ENCODE peak calls at places on chromosomes 13 and 19, in ten cellular contexts. C, F, E, K, I, X, A, M, Y and B are unnamed samples.
A peak's percentile ranks its signal among the peaks of the same experiment; 100 is the strongest.

GRCh38 chr13:23618341-23618740 is 48.1 kb downstream of the TNFRSF19 start:
- DNase-seq in C (no peak), F (no peak), E (no peak), K (no peak), I (no peak), X (peak; percentile 21), A (no peak), M (peak; percentile 99), Y (no peak), B (peak; percentile 94)

GRCh38 chr19:8324186-8325050 is 3.1 kb downstream of the RPS28 start:
- DNase-seq in C (no peak), F (no peak), E (peak; percentile 61), K (peak; percentile 68), I (no peak), X (no peak), A (no peak), M (no peak), Y (no peak), B (peak; percentile 42)

GRCh38 chr19:2475018-2475701 is 767 bp upstream of the GADD45B start:
- DNase-seq in C (peak; percentile 39), F (peak; percentile 65), E (peak; percentile 62), K (peak; percentile 65), I (peak; percentile 75), X (no peak), A (no peak), M (peak; percentile 58), Y (peak; percentile 93), B (peak; percentile 80)

GRCh38 chr13:44404261-44405139 is 30.9 kb downstream of the SERP2 start:
- DNase-seq in C (no peak), F (peak; percentile 50), E (no peak), K (no peak), I (no peak), X (no peak), A (no peak), M (no peak), Y (no peak), B (no peak)

GRCh38 chr19:6271721-6272410 is 7.9 kb downstream of the MLLT1 start:
- DNase-seq in C (peak; percentile 64), F (peak; percentile 68), E (peak; percentile 90), K (no peak), I (peak; percentile 72), X (no peak), A (peak; percentile 46), M (no peak), Y (peak; percentile 90), B (peak; percentile 82)

GRCh38 chr13:41680900-41681299 is 223.6 kb downstream of the RGCC start:
- DNase-seq in C (no peak), F (no peak), E (no peak), K (no peak), I (no peak), X (no peak), A (no peak), M (no peak), Y (no peak), B (no peak)

GRCh38 chr13:100514788-100515409 is 73.7 kb downstream of the GGACT start:
- DNase-seq in C (peak; percentile 58), F (peak; percentile 80), E (peak; percentile 67), K (peak; percentile 80), I (peak; percentile 90), X (peak; percentile 89), A (peak; percentile 86), M (peak; percentile 77), Y (no peak), B (peak; percentile 92)

GRCh38 chr19:46601318-46602224 is at the start of gene CALM3:
- DNase-seq in C (no peak), F (no peak), E (peak; percentile 20), K (peak; percentile 65), I (no peak), X (no peak), A (no peak), M (no peak), Y (peak; percentile 81), B (no peak)

GRCh38 chr13:95704510-95704909 is 27.6 kb downstream of the DNAJC3 start:
- DNase-seq in C (no peak), F (no peak), E (no peak), K (no peak), I (no peak), X (peak; percentile 13), A (no peak), M (peak; percentile 4), Y (no peak), B (no peak)

GRCh38 chr19:3111586-3112247 is 17.6 kb downstream of the GNA11 start:
- DNase-seq in C (no peak), F (no peak), E (no peak), K (no peak), I (no peak), X (no peak), A (no peak), M (no peak), Y (no peak), B (no peak)

GRCh38 chr19:35712910-35713845 is 4.6 kb upstream of the KMT2B start:
- DNase-seq in C (no peak), F (no peak), E (no peak), K (no peak), I (peak; percentile 86), X (no peak), A (no peak), M (no peak), Y (no peak), B (no peak)

GRCh38 chr13:41608111-41608510 is 150.8 kb downstream of the RGCC start:
- DNase-seq in C (no peak), F (no peak), E (no peak), K (no peak), I (no peak), X (no peak), A (no peak), M (no peak), Y (no peak), B (peak; percentile 62)

GRCh38 chr19:54421521-54421920 is 6.3 kb downstream of the TTYH1 start:
- DNase-seq in C (no peak), F (no peak), E (no peak), K (no peak), I (no peak), X (no peak), A (no peak), M (no peak), Y (no peak), B (no peak)

GRCh38 chr19:43316591-43317319 is 36.7 kb upstream of the CD177 start:
- DNase-seq in C (no peak), F (peak; percentile 60), E (no peak), K (peak; percentile 4), I (no peak), X (peak; percentile 32), A (peak; percentile 88), M (no peak), Y (peak; percentile 39), B (peak; percentile 37)

GRCh38 chr19:15365264-15365663 is 14.3 kb downstream of the AKAP8 start:
- DNase-seq in C (no peak), F (no peak), E (no peak), K (no peak), I (no peak), X (no peak), A (no peak), M (no peak), Y (no peak), B (no peak)

GRCh38 chr13:33846306-33847062 is 28.5 kb downstream of the RFC3 start:
- DNase-seq in C (no peak), F (no peak), E (no peak), K (no peak), I (no peak), X (no peak), A (no peak), M (no peak), Y (no peak), B (no peak)

GRCh38 chr19:12997225-12997966 is 2.1 kb downstream of the NFIX start:
- DNase-seq in C (no peak), F (no peak), E (no peak), K (no peak), I (no peak), X (no peak), A (no peak), M (no peak), Y (peak; percentile 75), B (no peak)
- H3K4me3 ChIP-seq in C (peak overlapping the region; percentile 80), F (peak overlapping the region; percentile 79), E (peak overlapping the region; percentile 65), K (no peak overlapping the region), I (peak overlapping the region; percentile 72), X (no peak overlapping the region), A (no peak overlapping the region), M (no peak overlapping the region), Y (no peak overlapping the region), B (peak overlapping the region; percentile 82)

GRCh38 chr19:40893112-40893511 is 11.1 kb upstream of the CYP2A7 start:
- DNase-seq in C (no peak), F (no peak), E (no peak), K (no peak), I (no peak), X (no peak), A (no peak), M (no peak), Y (no peak), B (no peak)

GRCh38 chr19:40889366-40889765 is 7.3 kb upstream of the CYP2A7 start:
- DNase-seq in C (no peak), F (no peak), E (no peak), K (no peak), I (no peak), X (no peak), A (no peak), M (no peak), Y (no peak), B (no peak)

GRCh38 chr19:40888191-40888590 is 6.2 kb upstream of the CYP2A7 start:
- DNase-seq in C (no peak), F (no peak), E (no peak), K (no peak), I (no peak), X (no peak), A (no peak), M (no peak), Y (no peak), B (no peak)
- TF ChIP-seq CTCF in C (no peak), F (no peak), E (no peak), K (no peak), I (no peak), X (no peak), A (no peak), M (no peak), Y (no peak), B (no peak)

DNA sequence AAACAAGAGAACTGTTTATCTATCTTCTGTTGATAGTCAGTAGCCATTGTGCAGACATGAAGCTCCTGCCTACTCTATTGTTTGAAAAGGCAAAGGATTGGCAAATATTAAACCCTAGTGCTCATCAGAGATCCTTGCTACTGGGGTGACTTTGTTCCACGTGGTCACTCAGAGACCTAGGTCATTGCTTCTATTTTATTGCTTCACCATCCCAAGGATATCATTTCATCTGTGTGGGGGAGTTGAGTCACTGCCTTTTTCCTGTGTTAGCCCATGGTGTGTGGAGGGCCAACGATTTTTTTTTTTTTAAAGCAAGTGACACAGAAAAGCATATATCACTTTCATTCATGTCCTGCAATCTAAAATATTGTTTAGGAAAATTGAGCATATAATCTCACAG is 254.1 kb upstream of the RXFP2 start:
- DNase-seq in C (no peak), F (no peak), E (no peak), K (peak; percentile 86), I (no peak), X (no peak), A (no peak), M (peak; percentile 68), Y (no peak), B (peak; percentile 36)
- H3K4me3 ChIP-seq in C (no peak overlapping the region), F (no peak overlapping the region), E (no peak overlapping the region), K (peak overlapping the region; percentile 34), I (no peak overlapping the region), X (no peak overlapping the region), A (no peak overlapping the region), M (no peak overlapping the region), Y (no peak overlapping the region), B (no peak overlapping the region)

DNA sequence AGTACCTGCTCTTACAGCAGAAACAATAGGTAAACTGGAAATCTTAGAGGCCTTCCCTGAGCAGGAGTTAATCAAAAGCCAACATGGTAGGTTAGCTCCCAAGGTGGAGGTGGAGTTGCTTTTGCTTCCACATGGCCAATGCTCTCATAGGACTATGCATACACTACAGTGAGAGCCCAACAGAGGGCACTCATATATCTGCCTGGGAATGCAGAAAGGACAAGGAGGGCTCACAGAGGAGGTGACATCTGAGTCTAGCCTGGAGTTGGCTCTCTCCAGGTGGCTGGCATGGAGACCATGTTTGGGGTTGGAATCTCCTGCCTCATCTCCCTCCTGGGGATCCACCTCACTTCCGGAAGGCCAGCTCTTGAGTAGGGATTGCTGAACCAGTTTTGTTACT is 34.6 kb downstream of the ATP8A2 start:
- DNase-seq in C (no peak), F (no peak), E (no peak), K (peak; percentile 27), I (no peak), X (no peak), A (peak; percentile 75), M (peak; percentile 3), Y (no peak), B (peak; percentile 4)
- TF ChIP-seq CTCF in C (no peak), F (no peak), E (no peak), K (peak; percentile 41), I (no peak), X (no peak), A (peak; percentile 88), M (peak; percentile 33), Y (no peak), B (no peak)